ENCODE peak calls at places on chromosomes 4 and X, in five cellular contexts. P, V, J, W and I are unnamed samples. For H3K4me1, the result is how much of the 10 kb centered on the place peaks cover.

GRCh38 chr4:158067646-158068045 is 105.2 kb downstream of the GASK1B start:
- DNase-seq in V (no peak), P (no peak), W (no peak), J (no peak), I (no peak)

GRCh38 chr4:16078195-16078756 is 5.5 kb downstream of the PROM1 start:
- DNase-seq in V (no peak), P (no peak), W (no peak), J (peak), I (no peak)

GRCh38 chrX:110145305-110145704 is 142.4 kb downstream of the TMEM164 start:
- DNase-seq in P (no peak), J (no peak), W (no peak), V (no peak), I (no peak)

GRCh38 chr4:48602763-48603162 is 112.7 kb downstream of the ZAR1 start:
- DNase-seq in V (no peak), J (no peak), P (no peak), W (no peak), I (no peak)

GRCh38 chr4:3253808-3254207 is 4.8 kb downstream of the MSANTD1 start:
- DNase-seq in W (peak), P (no peak), V (peak), J (no peak), I (no peak)

GRCh38 chr4:6887591-6888371 is 21.8 kb upstream of the TBC1D14 start:
- DNase-seq in W (no peak), J (no peak), P (no peak), V (peak), I (no peak)

GRCh38 chr4:144597171-144597570 is 48.8 kb upstream of the HHIP start:
- DNase-seq in W (no peak), J (no peak), V (no peak), P (no peak), I (no peak)

GRCh38 chr4:5165419-5166369 is 114.4 kb downstream of the STK32B start:
- DNase-seq in V (no peak), P (peak), J (no peak), W (no peak), I (no peak)

GRCh38 chrX:44017726-44018125 is 44.5 kb upstream of the NDP start:
- DNase-seq in P (no peak), V (no peak), J (no peak), W (no peak), I (no peak)

GRCh38 chr4:14259926-14260325 is 632.4 kb upstream of the BOD1L1 start:
- DNase-seq in W (no peak), V (no peak), J (no peak), P (no peak), I (no peak)

GRCh38 chr4:81756973-81757372 is 285.3 kb upstream of the RASGEF1B start:
- DNase-seq in W (no peak), P (no peak), V (no peak), J (no peak), I (no peak)

GRCh38 chr4:118284169-118284568 is 68.6 kb downstream of the PRSS12 start:
- DNase-seq in J (peak), W (no peak), V (no peak), P (no peak), I (no peak)

GRCh38 chr4:140186651-140187315 is 32.8 kb upstream of the MAML3 start:
- DNase-seq in V (no peak), W (no peak), J (peak), P (peak), I (no peak)

GRCh38 chr4:10584042-10584441 is 100.5 kb downstream of the CLNK start:
- DNase-seq in P (peak), W (no peak), J (peak), V (no peak), I (no peak)

GRCh38 chr4:4260185-4260751 is 12.2 kb upstream of the TMEM128 start:
- DNase-seq in J (peak), W (no peak), V (no peak), P (peak), I (no peak)

GRCh38 chr4:138978600-138978999 is 37.0 kb upstream of the NOCT start:
- DNase-seq in W (no peak), J (no peak), P (no peak), V (no peak), I (no peak)

DNA sequence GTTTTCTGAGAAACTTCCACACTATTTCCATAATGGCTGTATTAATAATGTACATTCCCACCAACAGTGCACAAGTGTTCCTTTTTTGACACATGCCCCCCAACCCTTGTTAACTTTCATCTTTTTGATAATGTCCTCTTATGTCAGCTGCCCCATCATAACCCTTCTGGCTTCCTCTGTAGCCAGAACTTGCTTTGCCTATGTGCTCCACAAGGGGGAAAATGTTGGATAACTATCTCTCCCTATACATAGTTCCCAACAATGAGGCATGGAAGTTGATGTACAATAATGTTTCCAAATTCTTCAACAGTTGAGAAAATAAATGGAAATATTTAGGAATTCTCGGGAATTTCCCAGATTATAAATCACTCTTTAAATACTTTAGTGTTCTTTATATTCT is 142.9 kb downstream of the ASB9 start:
- DNase-seq in V (no peak), J (no peak), W (no peak), P (no peak), I (no peak)
- TF ChIP-seq CTCF in V (no peak), J (peak), W (no peak), P (no peak), I (no peak)

DNA sequence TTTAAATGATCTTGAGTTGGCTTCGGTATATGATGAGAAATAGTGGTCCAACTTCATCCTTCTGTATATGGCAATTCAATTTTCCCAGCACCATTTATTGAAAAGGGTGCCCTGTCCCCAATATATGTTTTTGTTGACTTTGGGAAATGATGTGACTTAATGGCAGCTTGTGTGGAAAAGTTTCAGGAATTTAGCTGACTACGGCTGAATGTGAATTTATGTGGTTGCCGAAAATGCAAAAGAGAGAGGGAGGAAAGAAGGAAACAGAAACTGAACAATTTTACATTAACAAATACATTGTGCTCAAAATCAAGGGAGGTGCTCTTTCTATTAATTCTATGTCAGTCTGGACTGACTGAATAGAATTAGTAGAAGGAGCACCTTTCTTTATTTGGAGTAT is 101.8 kb upstream of the CYSLTR1 start:
- DNase-seq in W (no peak), P (no peak), V (no peak), J (no peak), I (no peak)
- H3K4me1 ChIP-seq in W (under half), P (under half), V (under half), J (under half), I (under half)

DNA sequence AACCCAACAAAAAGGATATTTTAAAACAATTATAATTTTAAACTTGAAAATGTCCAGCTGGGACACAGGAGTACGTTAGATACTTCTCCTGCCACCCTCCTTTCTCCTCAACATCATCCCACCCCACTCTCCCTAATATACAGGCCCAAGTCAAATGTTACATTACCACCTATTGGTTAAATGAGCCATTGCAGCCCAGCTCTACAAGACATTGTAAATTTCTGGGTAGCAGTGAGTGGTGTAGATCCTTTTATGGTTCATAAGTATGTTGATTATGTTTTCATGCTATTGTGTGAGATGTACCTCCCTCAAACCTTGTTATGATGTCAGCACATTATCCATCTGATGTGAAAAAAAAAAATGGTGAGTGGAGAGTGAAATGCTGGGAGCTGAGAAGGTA is 187.1 kb upstream of the BCOR start:
- DNase-seq in P (no peak), W (no peak), J (no peak), V (no peak), I (no peak)
- TF ChIP-seq CTCF in P (no peak), W (no peak), J (no peak), V (no peak), I (no peak)

DNA sequence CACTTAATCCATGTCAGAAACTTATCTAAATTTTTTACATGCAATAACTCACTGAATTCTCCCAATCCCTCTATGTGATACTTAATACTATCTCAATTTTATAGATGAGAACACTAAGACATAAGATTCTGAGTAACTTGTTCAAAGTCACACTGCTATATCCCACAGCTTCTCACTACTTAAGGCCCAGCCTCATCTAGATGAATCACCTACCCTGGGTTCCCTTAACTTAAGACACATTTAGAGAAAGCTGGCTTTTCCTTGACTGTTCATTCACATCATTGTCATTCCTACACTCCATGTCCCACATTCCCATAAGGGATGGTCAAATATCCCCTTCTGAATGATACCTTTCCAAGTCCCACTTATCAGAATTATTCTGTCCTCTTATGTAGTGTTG is 21.0 kb downstream of the TNIP3 start:
- DNase-seq in W (no peak), J (no peak), P (no peak), V (no peak), I (no peak)
- H3K4me1 ChIP-seq in W (under half), J (under half), P (under half), V (under half), I (under half)

DNA sequence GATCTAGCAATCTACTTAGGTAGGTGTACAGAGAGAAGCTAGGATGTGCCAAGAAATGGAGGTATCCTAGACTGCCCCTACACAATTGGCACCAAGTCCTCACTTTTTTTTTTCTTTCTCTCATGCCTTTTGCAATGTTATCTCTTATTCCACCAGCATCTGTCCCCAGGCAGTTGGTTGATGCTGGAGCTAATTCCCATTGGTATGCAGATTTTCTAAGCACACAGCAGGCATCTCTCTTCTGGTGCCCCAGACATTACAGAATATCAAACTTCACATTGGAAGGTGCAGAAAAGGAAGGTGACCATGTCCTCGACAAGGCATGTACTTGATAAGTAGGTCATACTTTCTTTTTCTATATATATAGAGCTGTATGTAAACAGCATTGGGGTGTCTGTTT is 21.6 kb downstream of the LUZP4 start:
- DNase-seq in P (no peak), V (no peak), J (no peak), W (no peak), I (no peak)
- TF ChIP-seq CTCF in P (no peak), V (no peak), J (no peak), W (no peak), I (no peak)

DNA sequence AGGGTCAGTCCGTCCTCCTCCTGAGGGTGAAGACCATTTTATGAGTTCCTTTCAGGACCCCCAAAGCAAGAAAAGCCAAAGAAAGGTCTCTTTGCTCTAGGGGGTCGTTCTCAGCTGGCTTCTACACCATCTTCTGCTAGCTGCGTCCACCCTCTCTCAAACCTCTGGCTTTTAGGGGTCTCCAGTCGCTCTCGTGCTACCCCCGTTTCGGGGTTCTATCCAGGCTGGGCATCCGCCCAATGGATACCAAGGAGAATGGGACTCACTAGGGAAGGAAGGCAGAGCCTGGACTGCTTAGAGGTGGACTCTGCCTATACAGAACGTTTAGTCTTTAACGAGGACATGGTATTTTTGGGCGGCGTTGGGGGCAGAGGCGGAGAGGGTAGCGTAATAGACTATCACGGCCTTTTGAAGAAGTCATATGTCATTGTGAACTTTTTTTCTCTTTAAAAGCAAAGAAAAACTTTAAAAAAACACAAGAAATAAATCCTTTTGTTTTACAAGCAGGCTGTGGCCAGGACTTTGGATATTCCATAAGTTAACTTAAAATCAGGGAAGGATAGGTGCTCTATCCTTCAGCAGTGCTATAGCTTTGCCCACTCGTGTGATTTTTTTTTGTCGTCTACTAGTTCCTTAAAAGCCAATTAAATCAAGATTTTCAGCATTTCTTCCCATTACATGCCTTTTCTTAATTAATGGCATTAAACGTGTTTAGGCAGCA is 7.1 kb upstream of the PITX2 start:
- DNase-seq in P (no peak), V (no peak), W (no peak), J (no peak), I (no peak)
- H3K4me1 ChIP-seq in P (under half), V (under half), W (under half), J (under half), I (under half)

GRCh38 chr4:67126115-67126514 is 419.2 kb downstream of the CENPC start:
- DNase-seq in P (no peak), W (no peak), J (no peak), V (no peak), I (no peak)

DNA sequence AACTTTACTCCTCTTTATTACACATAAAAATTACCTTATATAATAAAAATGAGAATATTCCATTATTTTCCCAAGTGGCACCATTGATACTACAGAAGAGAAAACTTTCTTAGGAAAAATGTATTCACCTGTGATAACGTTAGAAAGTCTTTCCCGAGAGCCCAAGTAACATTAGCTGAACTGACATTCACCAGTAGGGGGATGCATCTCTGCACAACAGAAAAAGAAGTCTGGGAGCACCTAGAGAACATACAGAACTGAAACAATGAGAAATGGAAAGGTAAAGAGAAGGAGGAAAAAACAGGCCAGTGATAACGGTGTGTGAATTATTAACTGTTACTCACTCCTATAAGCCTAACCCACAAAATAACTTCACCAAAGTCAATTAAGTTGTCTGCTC is 423.3 kb downstream of the CENPC start:
- DNase-seq in P (peak), V (no peak), J (peak), W (no peak), I (no peak)
- TF ChIP-seq CTCF in P (peak), V (no peak), J (peak), W (no peak), I (no peak)

GRCh38 chr4:185711764-185712163 is 100.2 kb downstream of the SORBS2 start:
- DNase-seq in V (no peak), J (peak), W (no peak), P (peak), I (no peak)

GRCh38 chr4:185713731-185714130 is 98.3 kb downstream of the SORBS2 start:
- DNase-seq in V (no peak), J (no peak), P (no peak), W (no peak), I (no peak)

GRCh38 chr4:185713272-185713671 is 98.7 kb downstream of the SORBS2 start:
- DNase-seq in P (peak), V (no peak), J (peak), W (no peak), I (no peak)

GRCh38 chr4:185710487-185710995 is 101.5 kb downstream of the SORBS2 start:
- DNase-seq in V (no peak), P (no peak), W (no peak), J (peak), I (no peak)

DNA sequence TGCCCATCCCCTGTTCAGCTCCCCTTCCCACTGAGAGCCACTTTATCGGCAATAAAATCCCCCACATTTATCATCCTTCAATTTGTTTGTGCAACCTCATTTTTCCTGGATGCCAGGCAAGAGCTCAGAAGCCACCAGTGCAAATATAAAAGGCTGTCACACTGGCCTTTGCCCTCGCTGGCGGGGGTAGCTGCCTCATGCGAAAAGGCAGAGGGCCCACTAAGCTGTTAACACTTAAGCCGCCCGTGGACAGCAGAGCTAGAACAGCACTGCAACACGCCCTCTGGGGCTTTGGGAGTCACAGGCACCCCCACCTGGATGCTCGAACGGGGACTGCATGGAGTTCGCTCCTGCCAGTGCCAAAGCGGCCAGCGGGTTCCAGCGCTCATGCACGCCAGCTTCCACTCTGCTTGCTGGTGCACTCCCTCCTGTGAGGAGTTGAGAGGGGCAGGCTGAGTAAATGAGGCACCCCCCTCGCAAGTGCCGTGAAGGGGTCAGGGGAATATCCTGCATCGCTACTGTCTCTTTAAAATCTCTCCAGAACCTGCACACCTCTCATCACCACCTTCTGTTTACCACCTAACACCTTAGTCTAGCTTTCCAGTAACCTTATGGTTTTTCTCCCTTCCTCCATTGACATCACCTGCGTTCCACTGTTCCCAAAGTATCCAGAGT is 99.5 kb downstream of the SORBS2 start:
- DNase-seq in W (no peak), P (no peak), V (no peak), J (no peak), I (no peak)
- H3K4me1 ChIP-seq in W (under half), P (half or more), V (under half), J (under half), I (under half)

DNA sequence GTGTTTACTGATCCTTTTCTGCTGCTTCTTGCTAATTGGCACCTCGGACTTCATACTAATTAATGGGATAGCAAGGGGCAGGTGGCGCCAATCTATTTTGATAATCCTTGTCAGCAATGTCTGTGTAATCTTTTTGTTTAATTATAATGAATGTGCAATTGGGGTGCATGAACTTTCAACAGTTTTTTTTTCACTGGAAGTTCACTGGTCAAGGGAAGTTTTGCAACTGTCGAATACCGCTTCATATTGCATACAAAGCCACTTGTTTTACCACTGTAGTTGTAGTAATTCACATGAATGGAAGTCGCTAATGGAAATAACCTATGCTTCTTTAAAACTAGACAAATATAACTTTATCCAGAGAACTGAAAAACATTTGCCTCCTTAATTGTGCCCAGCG is 261.1 kb downstream of the BMPR1B start:
- DNase-seq in V (no peak), W (no peak), J (no peak), P (no peak), I (no peak)
- TF ChIP-seq CTCF in V (no peak), W (no peak), J (no peak), P (no peak), I (no peak)

DNA sequence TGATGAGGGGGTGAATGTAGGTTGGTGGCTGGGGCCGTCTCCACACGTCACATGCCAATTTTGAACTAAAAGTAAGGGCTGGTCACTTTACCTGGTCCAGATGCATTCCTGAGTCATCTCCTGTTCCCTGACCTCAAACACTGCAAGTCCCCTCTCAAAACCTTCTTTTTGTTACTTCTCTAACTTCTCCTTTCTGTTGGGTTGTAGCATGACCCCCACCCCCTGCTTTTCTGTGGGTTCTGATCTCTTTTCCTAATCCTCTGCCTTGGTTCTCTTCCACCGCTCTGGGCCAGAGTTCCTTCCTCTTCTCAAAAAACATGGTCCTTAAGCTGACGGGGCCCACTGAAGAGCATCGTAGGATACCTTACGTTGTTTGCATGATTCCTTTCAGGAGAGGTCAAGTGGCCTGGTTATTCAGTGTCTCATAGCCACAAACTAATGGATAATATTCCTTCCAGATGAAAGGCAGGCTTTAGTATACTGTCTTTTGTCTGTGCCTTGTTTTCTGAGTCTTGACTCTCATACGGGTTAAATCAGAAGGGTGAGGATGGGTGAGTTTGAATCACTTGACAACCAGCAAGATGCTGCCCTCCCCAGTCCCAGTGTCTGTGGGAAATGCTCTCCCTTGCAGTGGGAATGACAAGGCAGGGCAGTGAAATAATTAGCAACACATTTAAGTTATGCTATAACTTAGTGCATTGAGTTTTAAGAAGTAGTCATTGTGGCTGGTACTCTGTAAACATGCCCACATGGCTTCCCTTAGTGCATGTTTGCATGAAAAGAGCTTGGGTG is 15.1 kb downstream of the SMS start:
- DNase-seq in P (no peak), J (no peak), V (no peak), W (no peak), I (no peak)
- H3K4me1 ChIP-seq in P (under half), J (under half), V (under half), W (under half), I (under half)